ENCODE peak calls at places on chromosomes 16 and 17, in five cellular contexts. One of them, this sample, is unnamed.

GRCh38 chr16:27332105-27332504 is 18.3 kb downstream of the IL4R start:
- DNase-seq in T-helper 1 cell: no peak
- DNase-seq in right lobe of liver: peak
- DNase-seq in adipocyte: no peak
- DNase-seq in T-cell: no peak
- DNase-seq in this sample: no peak

GRCh38 chr17:80812362-80813088 is 179.1 kb upstream of the CHMP6 start:
- DNase-seq in adipocyte: no peak
- DNase-seq in T-helper 1 cell: no peak
- DNase-seq in T-cell: no peak
- DNase-seq in right lobe of liver: no peak
- DNase-seq in this sample: no peak

GRCh38 chr17:28598389-28598788 is 436 bp downstream of the SPAG5 start:
- DNase-seq in T-cell: no peak
- DNase-seq in adipocyte: peak
- DNase-seq in T-helper 1 cell: no peak
- DNase-seq in right lobe of liver: no peak
- DNase-seq in this sample: no peak

GRCh38 chr16:29009050-29009837 is 24.4 kb downstream of the LAT start:
- DNase-seq in adipocyte: no peak
- DNase-seq in right lobe of liver: no peak
- DNase-seq in T-helper 1 cell: no peak
- DNase-seq in T-cell: no peak
- DNase-seq in this sample: no peak

GRCh38 chr16:27779719-27780161 is 229.8 kb downstream of the KATNIP start:
- DNase-seq in T-helper 1 cell: no peak
- DNase-seq in right lobe of liver: peak
- DNase-seq in T-cell: no peak
- DNase-seq in adipocyte: peak
- DNase-seq in this sample: no peak

GRCh38 chr16:67716097-67716496 is 3.0 kb downstream of the GFOD2 start:
- DNase-seq in T-cell: no peak
- DNase-seq in T-helper 1 cell: no peak
- DNase-seq in right lobe of liver: no peak
- DNase-seq in adipocyte: no peak
- DNase-seq in this sample: no peak

GRCh38 chr16:20218093-20218492 is 109.2 kb downstream of the GP2 start:
- DNase-seq in right lobe of liver: no peak
- DNase-seq in T-helper 1 cell: no peak
- DNase-seq in adipocyte: no peak
- DNase-seq in T-cell: no peak
- DNase-seq in this sample: no peak

GRCh38 chr16:53103811-53104210 is 49.0 kb downstream of the CHD9 start:
- DNase-seq in T-cell: no peak
- DNase-seq in adipocyte: no peak
- DNase-seq in right lobe of liver: no peak
- DNase-seq in T-helper 1 cell: no peak
- DNase-seq in this sample: no peak

GRCh38 chr17:64057701-64058263 is 37.3 kb upstream of the ICAM2 start:
- DNase-seq in adipocyte: no peak
- DNase-seq in T-cell: no peak
- DNase-seq in right lobe of liver: no peak
- DNase-seq in T-helper 1 cell: no peak
- DNase-seq in this sample: no peak

GRCh38 chr17:38591759-38592241 is 14.0 kb downstream of the SRCIN1 start:
- DNase-seq in adipocyte: peak
- DNase-seq in T-helper 1 cell: no peak
- DNase-seq in T-cell: no peak
- DNase-seq in right lobe of liver: no peak
- DNase-seq in this sample: no peak

GRCh38 chr17:72471296-72471695 is 350.5 kb downstream of the SOX9 start:
- DNase-seq in right lobe of liver: no peak
- DNase-seq in adipocyte: no peak
- DNase-seq in T-cell: no peak
- DNase-seq in T-helper 1 cell: no peak
- DNase-seq in this sample: no peak

GRCh38 chr16:31423241-31423640 is 4.9 kb downstream of the COX6A2 start:
- DNase-seq in right lobe of liver: no peak
- DNase-seq in T-helper 1 cell: no peak
- DNase-seq in T-cell: no peak
- DNase-seq in adipocyte: no peak
- DNase-seq in this sample: no peak

GRCh38 chr17:2482218-2482617 is 29.5 kb downstream of the METTL16 start:
- DNase-seq in right lobe of liver: no peak
- DNase-seq in T-helper 1 cell: no peak
- DNase-seq in T-cell: no peak
- DNase-seq in adipocyte: no peak
- DNase-seq in this sample: no peak

GRCh38 chr17:4236456-4236855 is 27.3 kb downstream of the ANKFY1 start:
- DNase-seq in adipocyte: no peak
- DNase-seq in T-helper 1 cell: no peak
- DNase-seq in T-cell: no peak
- DNase-seq in right lobe of liver: no peak
- DNase-seq in this sample: no peak

GRCh38 chr17:8618825-8619224 is 11.7 kb downstream of the MYH10 start:
- DNase-seq in right lobe of liver: no peak
- DNase-seq in T-cell: no peak
- DNase-seq in adipocyte: no peak
- DNase-seq in T-helper 1 cell: no peak
- DNase-seq in this sample: no peak

GRCh38 chr16:77596243-77596642 is 126.1 kb upstream of the NUDT7 start:
- DNase-seq in T-cell: no peak
- DNase-seq in right lobe of liver: no peak
- DNase-seq in adipocyte: no peak
- DNase-seq in T-helper 1 cell: no peak
- DNase-seq in this sample: no peak